ENCODE peak calls at places on chromosomes 5 and 9, in seven cellular contexts. One of them, this sample, is unnamed.

GRCh38 chr5:155013526-155013925 is at the start of gene KIF4B:
- DNase-seq in dorsolateral prefrontal cortex: no peak
- DNase-seq in prostate gland: no peak
- DNase-seq in Peyer's patch: no peak
- DNase-seq in HFFc6: no peak
- DNase-seq in stomach: no peak
- DNase-seq in colonic mucosa: no peak
- DNase-seq in this sample: no peak

GRCh38 chr9:2613730-2614271 is 7.8 kb upstream of the VLDLR start:
- DNase-seq in dorsolateral prefrontal cortex: no peak
- DNase-seq in prostate gland: no peak
- DNase-seq in Peyer's patch: no peak
- DNase-seq in HFFc6: no peak
- DNase-seq in stomach: no peak
- DNase-seq in colonic mucosa: no peak
- DNase-seq in this sample: no peak

GRCh38 chr9:137647096-137647709 is 28.4 kb downstream of the EHMT1 start:
- DNase-seq in dorsolateral prefrontal cortex: no peak
- DNase-seq in prostate gland: no peak
- DNase-seq in Peyer's patch: no peak
- DNase-seq in HFFc6: no peak
- DNase-seq in stomach: no peak
- DNase-seq in colonic mucosa: no peak
- DNase-seq in this sample: no peak

GRCh38 chr5:102916114-102916513 is 161.0 kb downstream of the PAM start:
- DNase-seq in dorsolateral prefrontal cortex: no peak
- DNase-seq in prostate gland: no peak
- DNase-seq in Peyer's patch: no peak
- DNase-seq in HFFc6: no peak
- DNase-seq in stomach: no peak
- DNase-seq in colonic mucosa: no peak
- DNase-seq in this sample: no peak

GRCh38 chr5:142749321-142749720 is 20.9 kb upstream of the ARHGAP26 start:
- DNase-seq in dorsolateral prefrontal cortex: no peak
- DNase-seq in prostate gland: no peak
- DNase-seq in Peyer's patch: no peak
- DNase-seq in HFFc6: peak; percentile 46
- DNase-seq in stomach: no peak
- DNase-seq in colonic mucosa: no peak
- DNase-seq in this sample: no peak

GRCh38 chr9:21583628-21584027 is 101.5 kb upstream of the IFNE start:
- DNase-seq in dorsolateral prefrontal cortex: no peak
- DNase-seq in prostate gland: no peak
- DNase-seq in Peyer's patch: no peak
- DNase-seq in HFFc6: no peak
- DNase-seq in stomach: no peak
- DNase-seq in colonic mucosa: no peak
- DNase-seq in this sample: no peak

GRCh38 chr9:98118640-98119601 is at the start of gene TRIM14:
- DNase-seq in dorsolateral prefrontal cortex: no peak
- DNase-seq in prostate gland: peak; percentile 60
- DNase-seq in Peyer's patch: peak; percentile 90
- DNase-seq in HFFc6: peak; percentile 49
- DNase-seq in stomach: peak; percentile 72
- DNase-seq in colonic mucosa: peak; percentile 87
- DNase-seq in this sample: peak; percentile 68

GRCh38 chr9:93659044-93659836 is 82.9 kb downstream of the PHF2 start:
- DNase-seq in dorsolateral prefrontal cortex: peak; percentile 23
- DNase-seq in prostate gland: no peak
- DNase-seq in Peyer's patch: peak; percentile 25
- DNase-seq in HFFc6: no peak
- DNase-seq in stomach: no peak
- DNase-seq in colonic mucosa: no peak
- DNase-seq in this sample: no peak

GRCh38 chr9:109975574-109976327 is 195.8 kb downstream of the PALM2AKAP2 start:
- DNase-seq in dorsolateral prefrontal cortex: no peak
- DNase-seq in prostate gland: no peak
- DNase-seq in Peyer's patch: no peak
- DNase-seq in HFFc6: peak; percentile 59
- DNase-seq in stomach: no peak
- DNase-seq in colonic mucosa: no peak
- DNase-seq in this sample: no peak

GRCh38 chr5:10248378-10249260 is 1.1 kb downstream of the ATPSCKMT start:
- DNase-seq in dorsolateral prefrontal cortex: no peak
- DNase-seq in prostate gland: no peak
- DNase-seq in Peyer's patch: no peak
- DNase-seq in HFFc6: no peak
- DNase-seq in stomach: no peak
- DNase-seq in colonic mucosa: no peak
- DNase-seq in this sample: no peak

GRCh38 chr9:419571-420156 is 205.0 kb downstream of the DOCK8 start:
- DNase-seq in dorsolateral prefrontal cortex: no peak
- DNase-seq in prostate gland: no peak
- DNase-seq in Peyer's patch: no peak
- DNase-seq in HFFc6: peak; percentile 62
- DNase-seq in stomach: peak; percentile 28
- DNase-seq in colonic mucosa: no peak
- DNase-seq in this sample: no peak

GRCh38 chr5:141313711-141314110 is 6.9 kb downstream of the TAF7 start:
- DNase-seq in dorsolateral prefrontal cortex: no peak
- DNase-seq in prostate gland: no peak
- DNase-seq in Peyer's patch: no peak
- DNase-seq in HFFc6: no peak
- DNase-seq in stomach: no peak
- DNase-seq in colonic mucosa: no peak
- DNase-seq in this sample: no peak

GRCh38 chr9:124505901-124506346 is 1.3 kb downstream of the NR5A1 start:
- DNase-seq in dorsolateral prefrontal cortex: no peak
- DNase-seq in prostate gland: no peak
- DNase-seq in Peyer's patch: no peak
- DNase-seq in HFFc6: no peak
- DNase-seq in stomach: no peak
- DNase-seq in colonic mucosa: no peak
- DNase-seq in this sample: no peak

GRCh38 chr9:77063645-77064285 is 44.3 kb downstream of the FOXB2 start:
- DNase-seq in dorsolateral prefrontal cortex: no peak
- DNase-seq in prostate gland: no peak
- DNase-seq in Peyer's patch: no peak
- DNase-seq in HFFc6: peak; percentile 82
- DNase-seq in stomach: no peak
- DNase-seq in colonic mucosa: no peak
- DNase-seq in this sample: no peak

GRCh38 chr5:178536541-178537466 is 53.4 kb downstream of the COL23A1 start:
- DNase-seq in dorsolateral prefrontal cortex: no peak
- DNase-seq in prostate gland: no peak
- DNase-seq in Peyer's patch: no peak
- DNase-seq in HFFc6: no peak
- DNase-seq in stomach: no peak
- DNase-seq in colonic mucosa: no peak
- DNase-seq in this sample: no peak

DNA sequence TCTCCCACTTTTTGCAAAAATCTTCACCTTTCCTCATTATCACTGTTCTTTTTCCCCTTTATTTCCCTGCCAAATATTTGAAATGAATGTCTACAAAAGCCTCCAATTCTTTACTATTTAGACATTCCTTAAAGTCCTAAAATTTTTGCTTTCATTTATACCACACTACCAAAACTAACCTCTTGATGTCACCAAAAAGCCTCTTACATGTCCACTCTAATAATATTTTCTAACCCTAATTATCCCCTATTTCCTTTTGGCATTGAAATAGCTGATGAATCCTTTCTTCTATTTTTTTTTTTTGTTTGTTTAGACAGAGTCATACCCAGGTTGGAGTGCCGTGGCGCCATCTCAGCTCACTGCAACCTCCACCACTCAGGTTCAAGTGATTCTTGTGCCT is 32.3 kb upstream of the NRG2 start:
- DNase-seq in dorsolateral prefrontal cortex: no peak
- DNase-seq in prostate gland: no peak
- DNase-seq in Peyer's patch: no peak
- DNase-seq in HFFc6: peak; percentile 25
- DNase-seq in stomach: no peak
- DNase-seq in colonic mucosa: no peak
- DNase-seq in this sample: no peak
- TF ChIP-seq CTCF in dorsolateral prefrontal cortex: no peak
- TF ChIP-seq CTCF in prostate gland: peak; percentile 29
- TF ChIP-seq CTCF in Peyer's patch: peak; percentile 4
- TF ChIP-seq CTCF in HFFc6: peak; percentile 68
- TF ChIP-seq CTCF in stomach: peak; percentile 21
- TF ChIP-seq CTCF in colonic mucosa: no peak
- TF ChIP-seq CTCF in this sample: no peak

GRCh38 chr5:87541668-87542067 is 128.9 kb upstream of the CCNH start:
- DNase-seq in dorsolateral prefrontal cortex: no peak
- DNase-seq in prostate gland: no peak
- DNase-seq in Peyer's patch: no peak
- DNase-seq in HFFc6: no peak
- DNase-seq in stomach: no peak
- DNase-seq in colonic mucosa: no peak
- DNase-seq in this sample: no peak

GRCh38 chr5:87539839-87540238 is 127.1 kb upstream of the CCNH start:
- DNase-seq in dorsolateral prefrontal cortex: no peak
- DNase-seq in prostate gland: no peak
- DNase-seq in Peyer's patch: no peak
- DNase-seq in HFFc6: no peak
- DNase-seq in stomach: no peak
- DNase-seq in colonic mucosa: no peak
- DNase-seq in this sample: no peak

GRCh38 chr5:87536365-87536764 is 123.6 kb upstream of the CCNH start:
- DNase-seq in dorsolateral prefrontal cortex: no peak
- DNase-seq in prostate gland: no peak
- DNase-seq in Peyer's patch: no peak
- DNase-seq in HFFc6: no peak
- DNase-seq in stomach: no peak
- DNase-seq in colonic mucosa: no peak
- DNase-seq in this sample: no peak

GRCh38 chr5:87541033-87541432 is 128.3 kb upstream of the CCNH start:
- DNase-seq in dorsolateral prefrontal cortex: peak; percentile 77
- DNase-seq in prostate gland: peak; percentile 46
- DNase-seq in Peyer's patch: peak; percentile 56
- DNase-seq in HFFc6: peak; percentile 43
- DNase-seq in stomach: no peak
- DNase-seq in colonic mucosa: peak; percentile 55
- DNase-seq in this sample: peak; percentile 60
- TF ChIP-seq CTCF in dorsolateral prefrontal cortex: peak; percentile 52
- TF ChIP-seq CTCF in prostate gland: peak; percentile 28
- TF ChIP-seq CTCF in Peyer's patch: no peak
- TF ChIP-seq CTCF in HFFc6: no peak
- TF ChIP-seq CTCF in stomach: no peak
- TF ChIP-seq CTCF in colonic mucosa: no peak
- TF ChIP-seq CTCF in this sample: no peak

DNA sequence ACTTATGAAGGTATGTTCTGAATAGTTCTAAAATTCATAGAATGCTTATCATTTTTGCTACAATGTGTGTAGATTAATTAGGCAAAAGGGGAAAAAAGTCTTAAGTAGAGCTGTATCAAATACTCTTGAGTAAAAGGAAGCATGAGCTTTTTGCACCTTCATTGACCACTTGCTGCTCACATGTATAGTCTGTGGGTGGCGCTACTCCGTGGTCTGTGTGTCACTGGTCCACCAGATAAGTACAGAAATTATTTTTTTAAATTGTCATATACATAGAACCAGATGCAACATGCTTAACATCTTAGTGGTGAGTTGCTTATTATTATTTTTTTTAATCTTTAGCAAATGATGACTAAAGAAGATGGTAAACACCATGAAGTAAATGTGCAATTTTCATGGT is 130.2 kb downstream of the MAN2A1 start:
- DNase-seq in dorsolateral prefrontal cortex: no peak
- DNase-seq in prostate gland: no peak
- DNase-seq in Peyer's patch: no peak
- DNase-seq in HFFc6: no peak
- DNase-seq in stomach: no peak
- DNase-seq in colonic mucosa: no peak
- DNase-seq in this sample: no peak
- TF ChIP-seq CTCF in dorsolateral prefrontal cortex: no peak
- TF ChIP-seq CTCF in prostate gland: no peak
- TF ChIP-seq CTCF in Peyer's patch: no peak
- TF ChIP-seq CTCF in HFFc6: peak; percentile 27
- TF ChIP-seq CTCF in stomach: no peak
- TF ChIP-seq CTCF in colonic mucosa: no peak
- TF ChIP-seq CTCF in this sample: no peak

GRCh38 chr9:7258688-7259396 is 501.1 kb downstream of the KDM4C start:
- DNase-seq in dorsolateral prefrontal cortex: no peak
- DNase-seq in prostate gland: no peak
- DNase-seq in Peyer's patch: no peak
- DNase-seq in HFFc6: no peak
- DNase-seq in stomach: no peak
- DNase-seq in colonic mucosa: no peak
- DNase-seq in this sample: no peak

DNA sequence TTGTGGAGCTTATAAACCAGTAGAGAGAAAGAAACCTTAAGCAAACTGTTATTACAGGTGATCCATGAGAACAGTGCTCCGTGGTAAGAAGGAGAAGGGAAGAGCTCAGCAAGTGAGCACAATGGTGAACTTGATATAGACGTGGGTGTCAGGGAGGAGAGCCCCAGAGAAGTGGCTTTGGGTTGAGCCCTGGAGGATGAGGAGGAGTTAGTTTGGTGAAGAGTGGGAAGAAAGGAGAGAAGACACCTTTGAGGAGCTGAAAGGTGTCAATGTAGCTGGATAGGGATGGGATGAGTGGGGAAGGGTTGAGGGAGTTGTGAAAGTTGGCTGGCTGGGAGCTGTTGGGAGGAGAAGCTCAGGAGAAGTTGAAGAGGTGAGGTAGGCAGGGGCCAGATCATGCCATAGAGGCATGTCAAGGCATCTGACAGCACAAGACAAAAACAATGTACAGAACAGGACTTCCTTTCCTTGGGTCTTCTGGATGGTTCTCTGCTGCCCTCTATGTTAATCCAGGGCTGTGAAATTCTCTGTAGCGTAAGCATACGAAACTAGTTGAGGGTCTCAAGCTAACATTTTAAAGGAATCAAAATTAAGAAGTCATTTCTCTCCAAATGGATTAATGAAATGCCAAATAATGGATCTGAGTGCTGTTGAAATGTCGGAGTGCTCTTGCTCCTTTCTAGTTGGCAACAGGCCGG is 501.9 kb downstream of the KDM4C start:
- DNase-seq in dorsolateral prefrontal cortex: no peak
- DNase-seq in prostate gland: no peak
- DNase-seq in Peyer's patch: no peak
- DNase-seq in HFFc6: no peak
- DNase-seq in stomach: no peak
- DNase-seq in colonic mucosa: no peak
- DNase-seq in this sample: no peak
- TF ChIP-seq CTCF in dorsolateral prefrontal cortex: peak; percentile 15
- TF ChIP-seq CTCF in prostate gland: no peak
- TF ChIP-seq CTCF in Peyer's patch: no peak
- TF ChIP-seq CTCF in HFFc6: peak; percentile 17
- TF ChIP-seq CTCF in stomach: no peak
- TF ChIP-seq CTCF in colonic mucosa: no peak
- TF ChIP-seq CTCF in this sample: no peak

GRCh38 chr9:129676970-129677369 is 11.5 kb downstream of the PRRX2 start:
- DNase-seq in dorsolateral prefrontal cortex: no peak
- DNase-seq in prostate gland: no peak
- DNase-seq in Peyer's patch: no peak
- DNase-seq in HFFc6: no peak
- DNase-seq in stomach: no peak
- DNase-seq in colonic mucosa: no peak
- DNase-seq in this sample: no peak
- TF ChIP-seq CTCF in dorsolateral prefrontal cortex: no peak
- TF ChIP-seq CTCF in prostate gland: no peak
- TF ChIP-seq CTCF in Peyer's patch: no peak
- TF ChIP-seq CTCF in HFFc6: peak; percentile 22
- TF ChIP-seq CTCF in stomach: no peak
- TF ChIP-seq CTCF in colonic mucosa: no peak
- TF ChIP-seq CTCF in this sample: no peak